ENCODE peak calls at places on chromosomes 4 and X, in seven cellular contexts. L, Z, K, M, H, V and X are unnamed samples.

GRCh38 chr4:152784490-152785195 is 4.9 kb downstream of the ARFIP1 start:
- DNase-seq in H (no peak), M (peak; percentile 22), L (no peak), K (no peak), Z (peak; percentile 49), V (peak; percentile 71), X (no peak)

GRCh38 chr4:52535793-52536192 is 123.3 kb downstream of the USP46 start:
- DNase-seq in Z (no peak), M (no peak), L (no peak), K (no peak), V (no peak), H (no peak), X (no peak)

GRCh38 chrX:3520987-3521875 is 174.8 kb upstream of the MXRA5 start:
- DNase-seq in V (peak; percentile 20), K (no peak), M (no peak), H (no peak), Z (no peak), L (no peak), X (no peak)

GRCh38 chr4:127501103-127501502 is 131.7 kb upstream of the INTU start:
- DNase-seq in V (no peak), M (no peak), Z (no peak), H (no peak), L (no peak), K (no peak), X (no peak)

GRCh38 chr4:151166662-151167061 is 67.2 kb downstream of the RPS3A start:
- DNase-seq in K (no peak), V (no peak), Z (no peak), L (no peak), H (no peak), M (no peak), X (no peak)

GRCh38 chr4:33407496-33407895 is 2687.3 kb downstream of the PCDH7 start:
- DNase-seq in M (no peak), K (no peak), H (no peak), Z (no peak), L (no peak), V (no peak), X (no peak)

GRCh38 chrX:7270018-7270417 is 122.1 kb upstream of the PUDP start:
- DNase-seq in M (no peak), L (no peak), Z (no peak), V (peak; percentile 53), H (no peak), K (no peak), X (no peak)

GRCh38 chr4:115648786-115649185 is 535.4 kb upstream of the NDST4 start:
- DNase-seq in K (no peak), L (no peak), Z (no peak), H (no peak), M (no peak), V (no peak), X (no peak)

GRCh38 chrX:71515039-71515398 is 17.9 kb upstream of the OGT start:
- DNase-seq in L (no peak), M (no peak), Z (no peak), K (no peak), H (no peak), V (no peak), X (no peak)

GRCh38 chr4:163846008-163846407 is 351.5 kb downstream of the TMA16 start:
- DNase-seq in M (no peak), V (no peak), H (no peak), K (no peak), L (no peak), Z (no peak), X (no peak)

GRCh38 chr4:2183394-2183793 is 58.5 kb downstream of the HAUS3 start:
- DNase-seq in L (no peak), Z (no peak), H (no peak), K (no peak), M (no peak), V (no peak), X (no peak)

GRCh38 chr4:2182981-2183380 is 58.9 kb downstream of the HAUS3 start:
- DNase-seq in Z (no peak), K (no peak), H (no peak), V (no peak), L (no peak), M (no peak), X (no peak)

GRCh38 chr4:2180410-2180809 is 61.5 kb downstream of the HAUS3 start:
- DNase-seq in K (no peak), M (no peak), V (no peak), H (no peak), Z (no peak), L (no peak), X (no peak)

GRCh38 chr4:2186865-2187172 is 55.1 kb downstream of the HAUS3 start:
- DNase-seq in H (no peak), K (no peak), V (no peak), L (no peak), Z (no peak), M (no peak), X (no peak)

GRCh38 chr4:2186133-2186864 is 55.6 kb downstream of the HAUS3 start:
- DNase-seq in L (no peak), K (no peak), H (no peak), Z (peak; percentile 10), M (peak; percentile 9), V (peak; percentile 1), X (no peak)
- TF ChIP-seq CTCF in L (peak; percentile 68), K (no peak), H (no peak), Z (peak; percentile 28), M (peak; percentile 78), V (peak; percentile 64), X (no peak)

GRCh38 chrX:139758809-139759208 is 50.8 kb upstream of the MCF2 start:
- DNase-seq in H (no peak), Z (no peak), M (no peak), V (no peak), K (no peak), L (no peak), X (no peak)

GRCh38 chrX:139762400-139763183 is 54.6 kb upstream of the MCF2 start:
- DNase-seq in K (no peak), L (no peak), M (no peak), H (no peak), Z (no peak), V (no peak), X (no peak)

GRCh38 chrX:139758250-139758649 is 50.3 kb upstream of the MCF2 start:
- DNase-seq in V (no peak), M (no peak), Z (no peak), H (no peak), L (no peak), K (peak; percentile 2), X (no peak)

GRCh38 chrX:139759637-139760036 is 51.7 kb upstream of the MCF2 start:
- DNase-seq in L (no peak), H (no peak), Z (peak; percentile 5), M (peak; percentile 1), V (peak; percentile 27), K (no peak), X (no peak)
- TF ChIP-seq CTCF in L (peak; percentile 69), H (no peak), Z (peak; percentile 44), M (peak; percentile 53), V (peak; percentile 71), K (no peak), X (peak; percentile 32)

GRCh38 chr4:56301181-56302076 is 85.9 kb downstream of the AASDH start:
- DNase-seq in L (no peak), H (no peak), Z (peak; percentile 77), V (peak; percentile 90), K (no peak), M (peak; percentile 77), X (peak; percentile 79)
- TF ChIP-seq CTCF in L (peak; percentile 96), H (peak; percentile 65), Z (peak; percentile 95), V (peak; percentile 91), K (peak; percentile 61), M (peak; percentile 98), X (peak; percentile 73)

GRCh38 chr4:8108261-8108660 is 50.4 kb downstream of the ABLIM2 start:
- DNase-seq in M (no peak), Z (no peak), V (no peak), K (no peak), L (no peak), H (no peak), X (no peak)

GRCh38 chr4:8109406-8110065 is 49.1 kb downstream of the ABLIM2 start:
- DNase-seq in Z (no peak), K (no peak), L (no peak), H (no peak), V (no peak), M (no peak), X (no peak)

GRCh38 chr4:8112036-8112576 is 46.5 kb downstream of the ABLIM2 start:
- DNase-seq in V (no peak), K (no peak), L (no peak), H (no peak), M (no peak), Z (no peak), X (no peak)

GRCh38 chr4:8108991-8109390 is 49.6 kb downstream of the ABLIM2 start:
- DNase-seq in K (no peak), V (no peak), H (no peak), L (no peak), M (no peak), Z (no peak), X (no peak)

GRCh38 chr4:8110071-8110986 is 48.3 kb downstream of the ABLIM2 start:
- DNase-seq in H (no peak), L (no peak), M (peak; percentile 41), K (no peak), Z (peak; percentile 60), V (peak; percentile 15), X (peak; percentile 77)
- TF ChIP-seq CTCF in H (no peak), L (peak; percentile 63), M (peak; percentile 55), K (no peak), Z (peak; percentile 51), V (peak; percentile 29), X (peak; percentile 33)

DNA sequence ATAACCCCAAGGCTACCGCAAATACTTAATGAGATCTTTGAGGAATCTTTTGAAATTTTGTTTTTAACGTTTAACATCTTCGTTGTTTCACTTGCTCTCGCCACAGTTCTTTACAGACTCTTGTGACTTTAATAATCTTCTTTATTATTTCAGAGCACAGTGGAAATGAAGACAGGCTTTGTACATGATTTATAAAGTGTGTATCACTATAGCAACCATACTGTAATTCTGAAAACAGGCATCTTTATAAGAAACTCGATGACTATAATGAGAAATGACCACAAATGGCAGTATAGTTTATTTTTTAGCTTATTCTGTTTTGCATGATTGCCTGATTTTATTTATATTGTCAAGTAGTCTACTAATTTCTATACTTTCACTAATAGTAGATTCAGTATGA is 224.4 kb upstream of the GALNTL6 start:
- DNase-seq in L (no peak), K (no peak), H (no peak), Z (no peak), V (no peak), M (no peak), X (no peak)
- TF ChIP-seq CTCF in L (no peak), K (no peak), H (no peak), Z (no peak), V (no peak), M (no peak), X (no peak)

DNA sequence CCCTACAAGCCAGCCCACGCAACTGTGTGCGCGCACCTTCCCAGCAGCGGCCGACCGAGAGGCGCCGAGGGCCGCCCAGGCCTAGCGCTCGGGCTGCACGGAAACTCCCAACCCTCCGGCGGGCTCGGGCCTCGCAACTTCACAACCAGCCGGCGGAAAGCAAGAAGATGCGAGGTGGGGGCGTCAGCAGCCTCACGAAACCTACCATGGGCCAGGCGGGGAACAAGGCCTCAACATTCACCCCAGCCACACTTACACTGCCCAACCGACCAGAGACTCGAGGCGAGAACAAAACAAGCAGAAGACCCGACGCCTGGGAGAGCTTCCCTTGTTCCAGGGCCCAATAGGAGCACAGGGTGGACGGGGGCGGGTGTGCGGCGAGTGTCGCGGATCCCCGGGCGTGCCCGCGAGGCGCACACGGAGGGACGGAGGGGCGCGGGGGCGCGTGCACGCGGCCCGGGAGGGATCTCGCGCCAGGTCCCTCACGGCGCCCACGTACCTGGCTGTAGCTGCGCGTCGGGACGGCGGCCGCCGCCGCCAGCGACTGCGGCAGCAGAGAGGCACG is 636 bp downstream of the GRSF1 start:
- DNase-seq in Z (peak; percentile 63), L (peak; percentile 74), M (peak; percentile 78), H (peak; percentile 84), V (peak; percentile 29), K (peak; percentile 93), X (peak; percentile 75)
- TF ChIP-seq CTCF in Z (no peak), L (no peak), M (no peak), H (no peak), V (no peak), K (no peak), X (no peak)